ENCODE peak calls at places on chromosomes 5 and 9, in seven cellular contexts. Q is lower leg skin, W is ovary, J is A549, X is HCT116, Y is suprapubic skin, S is IMR-90. M is an unnamed sample.

GRCh38 chr9:121750715-121751623 is 99.5 kb downstream of the DAB2IP start:
- DNase-seq in S (no peak), Y (no peak), Q (no peak), J (no peak), W (no peak), X (peak; percentile 57), M (peak; percentile 74)

GRCh38 chr9:100409176-100409556 is 17.8 kb upstream of the MSANTD3 start:
- DNase-seq in Q (no peak), X (no peak), J (no peak), Y (no peak), W (no peak), S (no peak), M (no peak)

GRCh38 chr9:90547896-90548295 is 94.7 kb downstream of the DIRAS2 start:
- DNase-seq in J (no peak), W (no peak), Q (no peak), Y (no peak), X (no peak), S (no peak), M (no peak)

GRCh38 chr5:127907907-127908306 is 175.7 kb upstream of the SLC12A2 start:
- DNase-seq in Y (no peak), J (no peak), Q (no peak), S (no peak), X (no peak), W (no peak), M (no peak)

GRCh38 chr5:53943938-53944337 is 366.4 kb downstream of the ARL15 start:
- DNase-seq in S (no peak), W (no peak), Y (no peak), X (no peak), J (no peak), Q (no peak), M (no peak)

GRCh38 chr9:132985489-132985888 is 7.0 kb downstream of the GFI1B start:
- DNase-seq in Q (no peak), X (no peak), W (no peak), J (no peak), S (no peak), Y (no peak), M (no peak)

GRCh38 chr9:6902423-6902822 is 144.7 kb downstream of the KDM4C start:
- DNase-seq in X (peak; percentile 34), S (peak; percentile 9), J (no peak), Q (no peak), W (no peak), Y (no peak), M (no peak)

GRCh38 chr5:78758169-78758839 is 109.7 kb upstream of the LHFPL2 start:
- DNase-seq in W (no peak), Y (no peak), S (peak; percentile 84), Q (no peak), X (no peak), J (no peak), M (no peak)

GRCh38 chr5:85614482-85614881 is 1003.3 kb upstream of the COX7C start:
- DNase-seq in Y (no peak), Q (no peak), S (no peak), W (no peak), J (no peak), X (no peak), M (no peak)

GRCh38 chr9:71685988-71686387 is 82.3 kb downstream of the CEMIP2 start:
- DNase-seq in Q (no peak), J (no peak), X (no peak), W (no peak), S (no peak), Y (no peak), M (no peak)

GRCh38 chr5:131209506-131210191 is 38.9 kb downstream of the LYRM7 start:
- DNase-seq in W (no peak), X (no peak), Q (no peak), J (no peak), Y (no peak), S (no peak), M (no peak)

GRCh38 chr5:139689631-139690384 is 41.7 kb downstream of the CXXC5 start:
- DNase-seq in X (no peak), W (no peak), J (peak; percentile 41), S (no peak), Q (no peak), Y (no peak), M (peak; percentile 74)

GRCh38 chr5:10762178-10762775 is 1.2 kb upstream of the DAP start:
- DNase-seq in S (no peak), W (peak; percentile 40), Y (no peak), Q (peak; percentile 62), J (no peak), X (no peak), M (peak; percentile 43)

GRCh38 chr9:4955836-4956235 is 29.2 kb upstream of the JAK2 start:
- DNase-seq in X (no peak), J (peak; percentile 7), S (peak; percentile 28), W (no peak), Q (no peak), Y (no peak), M (no peak)

GRCh38 chr9:92669527-92669889 is 423 bp downstream of the IPPK start:
- DNase-seq in Y (peak; percentile 83), J (no peak), Q (no peak), S (no peak), X (no peak), W (peak; percentile 58), M (peak; percentile 31)

DNA sequence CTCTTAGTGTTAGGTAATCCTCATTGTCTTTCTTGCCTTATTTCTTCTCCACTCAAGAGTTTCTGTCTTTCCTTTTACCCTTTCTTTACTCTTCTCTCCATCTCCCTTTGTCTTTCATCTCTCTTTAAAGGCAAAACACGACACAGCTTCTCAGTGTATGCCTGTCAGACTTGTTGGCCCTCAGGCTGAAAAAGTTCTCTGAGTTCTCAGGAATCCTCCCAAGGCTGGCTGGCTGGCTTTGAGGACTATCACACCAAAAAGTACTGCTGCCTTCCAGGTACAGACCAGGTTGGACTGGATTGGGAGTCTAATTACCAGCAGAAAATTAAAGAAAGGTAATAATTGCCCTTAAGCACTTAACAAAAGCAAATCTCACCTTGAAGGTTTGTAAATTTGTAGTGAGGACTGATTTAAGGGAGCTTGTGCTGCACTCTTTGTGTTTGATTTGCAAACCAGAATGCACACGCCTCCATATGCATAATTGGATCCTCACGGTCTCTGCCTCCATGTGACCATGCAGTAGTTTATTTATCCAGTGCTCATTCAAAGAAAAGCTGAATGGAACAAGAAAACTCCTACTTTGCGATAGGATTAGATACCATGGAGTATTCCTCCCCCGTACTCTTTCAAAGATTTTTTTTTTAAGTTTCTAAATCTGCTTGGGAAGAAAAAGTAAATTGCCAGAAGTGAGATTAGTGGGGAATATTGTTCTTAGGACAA is 290.3 kb upstream of the TUT7 start:
- DNase-seq in J (no peak), Q (no peak), S (no peak), Y (no peak), X (no peak), W (no peak), M (no peak)
- TF ChIP-seq POLR2A in J (no peak), Q (no peak), S (no peak), Y (no peak), X (no peak), W (no peak), M (no peak)

DNA sequence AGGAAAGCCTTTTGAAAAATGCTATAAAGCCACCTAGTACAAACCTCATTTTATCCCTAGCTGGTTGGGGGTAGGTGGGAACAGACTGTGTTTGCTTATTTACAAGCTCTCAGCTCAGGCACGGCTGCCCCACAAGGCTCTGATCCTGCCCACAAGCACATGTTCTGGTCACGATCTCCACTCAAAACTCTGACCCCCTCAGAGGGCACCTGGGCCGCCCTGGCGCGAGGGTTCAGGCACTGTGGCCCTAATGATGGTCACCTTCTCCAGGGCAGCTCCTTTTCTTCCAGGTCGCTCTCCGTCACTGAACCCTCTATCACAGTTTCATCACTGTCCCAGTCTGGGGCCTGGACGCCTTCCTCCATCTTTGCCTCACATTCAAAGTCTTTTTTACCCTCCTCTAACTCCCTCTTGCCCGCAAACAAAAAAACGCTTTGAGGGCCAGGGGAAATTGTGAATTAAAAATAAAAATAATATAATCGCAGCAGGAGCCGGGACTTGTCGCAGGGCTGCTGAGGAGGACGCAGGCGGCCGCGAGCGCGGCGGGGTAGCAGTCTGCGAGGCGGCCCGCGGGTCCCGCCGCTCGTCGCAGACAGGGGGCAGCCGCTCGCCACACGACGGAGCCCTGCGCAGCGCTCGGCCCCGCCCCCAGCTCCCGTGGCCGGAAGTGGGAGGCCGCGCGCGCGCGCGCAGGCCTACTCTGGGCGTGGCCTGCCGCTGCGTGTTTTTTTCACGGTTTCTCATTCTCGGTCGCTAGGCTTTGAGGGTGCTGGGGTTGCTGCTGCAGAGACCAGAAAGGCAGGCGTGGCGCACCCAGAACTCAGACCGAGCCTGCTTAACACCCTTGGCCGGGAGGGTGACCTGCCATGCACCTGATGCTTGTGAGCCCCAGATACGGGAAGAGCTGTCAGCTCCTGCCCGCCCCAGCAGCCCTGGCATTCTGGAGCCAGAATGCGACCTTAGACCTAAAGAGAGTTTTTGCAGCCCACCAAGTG is at the start of gene ANKRD31:
- DNase-seq in Q (peak; percentile 71), Y (peak; percentile 89), S (peak; percentile 66), X (peak; percentile 22), J (peak; percentile 82), W (peak; percentile 90), M (peak; percentile 91)
- TF ChIP-seq POLR2A in Q (no peak), Y (no peak), S (peak; percentile 46), X (no peak), J (peak; percentile 71), W (no peak), M (no peak)

GRCh38 chr9:137077010-137077747 is at the start of gene UAP1L1:
- DNase-seq in W (peak; percentile 57), X (no peak), J (peak; percentile 44), S (peak; percentile 42), Y (peak; percentile 88), Q (peak; percentile 73), M (peak; percentile 78)
- TF ChIP-seq POLR2A in W (no peak), X (peak; percentile 27), J (no peak), S (no peak), Y (no peak), Q (no peak), M (no peak)

DNA sequence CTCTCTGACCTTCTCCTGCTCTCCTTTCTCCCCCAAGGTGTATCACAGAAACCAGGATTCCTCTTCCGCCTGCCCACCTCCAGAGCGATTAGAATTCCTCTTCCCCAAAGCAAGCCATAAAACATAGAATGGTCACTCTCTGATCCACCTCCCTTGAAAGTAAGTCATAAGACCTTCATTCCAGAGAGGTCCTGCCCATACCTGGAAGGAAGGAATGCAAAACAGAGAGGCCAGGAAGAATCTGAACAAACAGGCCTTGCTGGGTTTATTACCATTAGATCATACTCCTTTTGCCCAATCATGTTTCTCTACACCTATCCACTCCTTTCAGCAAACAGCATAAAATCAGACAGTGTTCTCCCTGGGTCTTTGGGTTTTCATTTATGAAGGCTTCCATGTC is 21.0 kb downstream of the CDKL3 start:
- DNase-seq in J (no peak), Y (no peak), X (no peak), S (no peak), Q (no peak), W (no peak), M (no peak)
- TF ChIP-seq POLR2A in J (no peak), Y (no peak), X (no peak), S (no peak), Q (no peak), W (no peak), M (no peak)

DNA sequence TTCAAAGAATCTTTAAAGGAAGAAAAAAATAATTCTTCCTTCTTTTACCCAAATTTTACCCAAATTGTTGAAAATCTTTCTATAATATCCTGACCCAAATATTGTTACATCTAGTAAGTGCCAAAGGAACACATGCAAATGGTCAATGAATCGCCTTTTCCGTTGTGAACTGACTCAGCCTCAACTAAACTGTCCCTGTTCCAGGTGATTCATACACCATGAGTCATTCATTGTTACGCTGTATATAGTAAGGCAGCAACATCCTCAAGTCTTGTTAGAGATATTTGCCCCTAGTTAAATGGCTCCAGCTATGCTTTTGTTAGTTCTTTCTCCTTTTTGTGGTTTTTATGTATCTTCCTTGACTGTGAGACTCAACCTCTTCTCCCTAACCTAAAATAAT is 9.7 kb downstream of the PTGER4 start:
- DNase-seq in W (no peak), Q (peak; percentile 56), S (peak; percentile 98), X (peak; percentile 93), J (peak; percentile 86), Y (no peak), M (no peak)
- TF ChIP-seq POLR2A in W (no peak), Q (no peak), S (no peak), X (no peak), J (no peak), Y (no peak), M (no peak)

GRCh38 chr5:35230043-35230611 is at the start of gene PRLR:
- DNase-seq in Y (peak; percentile 81), J (peak; percentile 12), S (peak; percentile 8), X (no peak), W (peak; percentile 48), Q (peak; percentile 70), M (peak; percentile 47)
- TF ChIP-seq POLR2A in Y (no peak), J (no peak), S (no peak), X (no peak), W (peak; percentile 51), Q (no peak), M (no peak)

M was measured in stomach.